ENCODE peak calls at places on chromosomes 1 and 21, in ten cellular contexts. K, B, M, Y, W, O, Q, X, E and R are unnamed samples.

GRCh38 chr1:44632511-44633072 is 41.7 kb downstream of the TMEM53 start:
- DNase-seq in K (no peak), B (no peak), M (no peak), Y (no peak), W (no peak), O (no peak), Q (no peak), X (peak), E (no peak), R (no peak)

GRCh38 chr1:3978196-3978927 is 78.3 kb upstream of the C1orf174 start:
- DNase-seq in K (no peak), B (no peak), M (no peak), Y (no peak), W (no peak), O (no peak), Q (no peak), X (no peak), E (no peak), R (no peak)

GRCh38 chr1:62981434-62981833 is 197.5 kb downstream of the ATG4C start:
- DNase-seq in K (no peak), B (no peak), M (no peak), Y (no peak), W (no peak), O (no peak), Q (no peak), X (no peak), E (no peak), R (no peak)

GRCh38 chr1:24705260-24706073 is 39.8 kb upstream of the CLIC4 start:
- DNase-seq in K (peak), B (peak), M (peak), Y (no peak), W (peak), O (peak), Q (no peak), X (peak), E (peak), R (no peak)

GRCh38 chr1:177082855-177083741 is 81.4 kb downstream of the ASTN1 start:
- DNase-seq in K (no peak), B (no peak), M (no peak), Y (no peak), W (peak), O (no peak), Q (no peak), X (no peak), E (no peak), R (no peak)

GRCh38 chr1:33985166-33985565 is 121.3 kb downstream of the HMGB4 start:
- DNase-seq in K (no peak), B (no peak), M (no peak), Y (no peak), W (peak), O (no peak), Q (no peak), X (no peak), E (peak), R (no peak)

GRCh38 chr1:80054129-80054528 is 1047.6 kb upstream of the ADGRL4 start:
- DNase-seq in K (no peak), B (no peak), M (no peak), Y (no peak), W (peak), O (no peak), Q (no peak), X (peak), E (no peak), R (no peak)

GRCh38 chr1:117290855-117291254 is 76.4 kb upstream of the MAN1A2 start:
- DNase-seq in K (no peak), B (no peak), M (no peak), Y (no peak), W (no peak), O (no peak), Q (no peak), X (no peak), E (no peak), R (no peak)

GRCh38 chr1:247357062-247357780 is 25.6 kb upstream of the ZNF496 start:
- DNase-seq in K (no peak), B (no peak), M (no peak), Y (no peak), W (no peak), O (no peak), Q (no peak), X (no peak), E (no peak), R (no peak)

GRCh38 chr1:89451011-89451410 is 73.6 kb upstream of the LRRC8B start:
- DNase-seq in K (no peak), B (no peak), M (no peak), Y (no peak), W (no peak), O (peak), Q (no peak), X (no peak), E (no peak), R (no peak)

GRCh38 chr1:163069142-163069541 is at the start of gene RGS4:
- DNase-seq in K (peak), B (no peak), M (no peak), Y (no peak), W (peak), O (no peak), Q (no peak), X (no peak), E (no peak), R (no peak)

GRCh38 chr1:12177999-12178441 is 11.2 kb downstream of the TNFRSF1B start:
- DNase-seq in K (peak), B (no peak), M (peak), Y (peak), W (peak), O (no peak), Q (peak), X (peak), E (no peak), R (no peak)

GRCh38 chr21:19981938-19982337 is 1016.3 kb upstream of the NCAM2 start:
- DNase-seq in K (no peak), B (no peak), M (no peak), Y (no peak), W (no peak), O (no peak), Q (no peak), X (no peak), E (no peak), R (peak)

GRCh38 chr1:204503122-204503912 is 8.7 kb upstream of the PIK3C2B start:
- DNase-seq in K (no peak), B (no peak), M (no peak), Y (no peak), W (no peak), O (peak), Q (peak), X (peak), E (no peak), R (peak)

GRCh38 chr1:15055736-15056415 is 97.7 kb upstream of the TMEM51 start:
- DNase-seq in K (no peak), B (no peak), M (no peak), Y (no peak), W (no peak), O (no peak), Q (no peak), X (no peak), E (no peak), R (no peak)

GRCh38 chr1:202162049-202162417 is 1.6 kb upstream of the PTPN7 start:
- DNase-seq in K (no peak), B (no peak), M (peak), Y (peak), W (no peak), O (peak), Q (no peak), X (no peak), E (no peak), R (peak)

GRCh38 chr1:184065559-184065958 is 14.0 kb downstream of the TSEN15 start:
- DNase-seq in K (no peak), B (no peak), M (no peak), Y (no peak), W (no peak), O (no peak), Q (no peak), X (no peak), E (no peak), R (no peak)

GRCh38 chr1:218348628-218349185 is 3.6 kb downstream of the TGFB2 start:
- DNase-seq in K (no peak), B (no peak), M (no peak), Y (no peak), W (no peak), O (no peak), Q (no peak), X (peak), E (no peak), R (no peak)

GRCh38 chr1:91826248-91826647 is 59.7 kb downstream of the TGFBR3 start:
- DNase-seq in K (no peak), B (no peak), M (no peak), Y (no peak), W (no peak), O (no peak), Q (no peak), X (no peak), E (no peak), R (no peak)

GRCh38 chr1:31207046-31207445 is 32.6 kb downstream of the NKAIN1 start:
- DNase-seq in K (no peak), B (no peak), M (no peak), Y (no peak), W (no peak), O (no peak), Q (no peak), X (no peak), E (no peak), R (no peak)

GRCh38 chr1:246907472-246907871 is 24.3 kb downstream of the AHCTF1 start:
- DNase-seq in K (no peak), B (no peak), M (no peak), Y (no peak), W (peak), O (peak), Q (peak), X (no peak), E (no peak), R (peak)

GRCh38 chr21:29125199-29125598 is 5.2 kb upstream of the MAP3K7CL start:
- DNase-seq in K (no peak), B (no peak), M (no peak), Y (no peak), W (no peak), O (peak), Q (no peak), X (no peak), E (no peak), R (no peak)

GRCh38 chr1:152052606-152053005 is 15.8 kb upstream of the S100A11 start:
- DNase-seq in K (peak), B (peak), M (peak), Y (peak), W (no peak), O (peak), Q (peak), X (peak), E (peak), R (peak)

GRCh38 chr1:210373878-210374599 is 45.3 kb downstream of the HHAT start:
- DNase-seq in K (peak), B (no peak), M (peak), Y (peak), W (peak), O (peak), Q (peak), X (peak), E (peak), R (no peak)

GRCh38 chr21:22342855-22343254 is 1344.6 kb downstream of the NCAM2 start:
- DNase-seq in K (no peak), B (no peak), M (no peak), Y (no peak), W (no peak), O (peak), Q (no peak), X (peak), E (no peak), R (peak)